ENCODE peak calls at places on chromosome X, in nine cellular contexts. B is upper lobe of right lung, R is A549, E is tibial artery, T is WERI-Rb-1, F is left lung, O is stomach, V is kidney, Q is nephron progenitor cell. H is an unnamed sample.

GRCh38 chrX:39260965-39261364 is 459.7 kb downstream of the MID1IP1 start:
- DNase-seq in F (no peak), R (no peak), O (no peak), B (no peak), T (no peak), E (no peak), Q (no peak), V (no peak), H (no peak)

GRCh38 chrX:114134465-114134864 is 449.4 kb upstream of the HTR2C start:
- DNase-seq in O (no peak), B (no peak), V (no peak), R (no peak), T (no peak), E (no peak), F (no peak), Q (no peak), H (no peak)

GRCh38 chrX:131577433-131577832 is 33.6 kb downstream of the OR13H1 start:
- DNase-seq in V (no peak), B (no peak), O (no peak), T (no peak), R (no peak), Q (no peak), E (no peak), F (no peak), H (no peak)

GRCh38 chrX:45806410-45807121 is 605.9 kb upstream of the DIPK2B start:
- DNase-seq in E (no peak), O (no peak), T (no peak), V (no peak), F (no peak), B (no peak), Q (no peak), R (peak), H (no peak)

GRCh38 chrX:19566359-19567141 is 51.2 kb upstream of the MAP3K15 start:
- DNase-seq in O (no peak), Q (no peak), T (no peak), E (no peak), R (no peak), F (no peak), V (no peak), B (no peak), H (no peak)

GRCh38 chrX:111519215-111519614 is 7.8 kb downstream of the SERTM2 start:
- DNase-seq in Q (peak), F (no peak), E (no peak), B (no peak), R (no peak), O (no peak), V (no peak), T (peak), H (no peak)

GRCh38 chrX:153549231-153549630 is 31.8 kb downstream of the ATP2B3 start:
- DNase-seq in V (no peak), O (no peak), B (no peak), F (no peak), R (no peak), Q (no peak), T (no peak), E (no peak), H (no peak)

GRCh38 chrX:121836000-121836399 is 788.6 kb downstream of the GLUD2 start:
- DNase-seq in F (no peak), Q (no peak), T (no peak), B (no peak), V (no peak), O (no peak), E (no peak), R (no peak), H (no peak)

GRCh38 chrX:10414872-10415703 is 205.3 kb downstream of the MID1 start:
- DNase-seq in O (no peak), F (no peak), T (no peak), V (no peak), R (no peak), B (no peak), Q (no peak), E (no peak), H (no peak)

GRCh38 chrX:135688137-135688536 is 25.3 kb upstream of the CT45A1 start:
- DNase-seq in R (peak), Q (no peak), O (no peak), E (no peak), B (no peak), F (no peak), V (no peak), T (peak), H (no peak)

GRCh38 chrX:16712825-16713155 is 321 bp upstream of the CTPS2 start:
- DNase-seq in O (no peak), F (no peak), Q (no peak), R (no peak), E (no peak), V (no peak), T (no peak), B (no peak), H (no peak)

GRCh38 chrX:46573896-46574336 is 351 bp downstream of the CHST7 start:
- DNase-seq in F (peak), V (peak), O (peak), Q (peak), E (peak), T (peak), R (peak), B (peak), H (no peak)

GRCh38 chrX:72716766-72717165 is 2.7 kb upstream of the PHKA1 start:
- DNase-seq in B (no peak), R (peak), V (no peak), O (no peak), Q (no peak), T (no peak), F (no peak), E (no peak), H (no peak)

GRCh38 chrX:108000751-108001150 is 18.6 kb upstream of the TEX13B start:
- DNase-seq in O (no peak), Q (no peak), B (no peak), F (no peak), T (no peak), V (no peak), E (no peak), R (peak), H (no peak)

GRCh38 chrX:1205681-1206611 is 6.5 kb downstream of the CRLF2 start:
- DNase-seq in F (no peak), R (peak), T (no peak), B (no peak), O (no peak), E (no peak), Q (peak), V (peak), H (no peak)

GRCh38 chrX:46683023-46683422 is 75.9 kb downstream of the SLC9A7 start:
- DNase-seq in E (no peak), B (no peak), F (no peak), V (no peak), R (peak), Q (no peak), T (no peak), O (no peak), H (no peak)

GRCh38 chrX:73758253-73758652 is 195.3 kb downstream of the CHIC1 start:
- DNase-seq in T (no peak), V (no peak), O (no peak), B (no peak), E (no peak), R (no peak), Q (no peak), F (no peak), H (no peak)

GRCh38 chrX:140765043-140765784 is 55.7 kb downstream of the LINC00632 start:
- DNase-seq in F (no peak), O (no peak), V (no peak), Q (peak), T (no peak), B (no peak), E (no peak), R (peak), H (no peak)

GRCh38 chrX:67613366-67613765 is 69.5 kb downstream of the AR start:
- DNase-seq in F (no peak), R (no peak), E (no peak), T (no peak), B (no peak), O (no peak), Q (no peak), V (no peak), H (no peak)

GRCh38 chrX:138945219-138945618 is 233.7 kb upstream of the FGF13 start:
- DNase-seq in V (no peak), E (no peak), Q (no peak), T (no peak), F (no peak), B (no peak), R (no peak), O (no peak), H (no peak)

GRCh38 chrX:23699636-23700194 is 32.4 kb downstream of the PRDX4 start:
- DNase-seq in E (no peak), T (no peak), R (no peak), Q (no peak), V (no peak), F (no peak), B (no peak), O (no peak), H (no peak)

GRCh38 chrX:152895724-152896420 is 2.0 kb upstream of the ZNF185 start:
- DNase-seq in O (peak), F (peak), B (no peak), V (peak), Q (no peak), T (no peak), E (no peak), R (no peak), H (no peak)

GRCh38 chrX:136041254-136041812 is 56.1 kb downstream of the SLC9A6 start:
- DNase-seq in B (no peak), Q (no peak), R (no peak), T (no peak), V (no peak), E (no peak), O (no peak), F (no peak), H (no peak)

GRCh38 chrX:57596109-57596870 is 4.5 kb downstream of the ZXDB start:
- DNase-seq in T (no peak), B (no peak), R (no peak), Q (no peak), E (no peak), O (no peak), V (no peak), F (no peak), H (no peak)

GRCh38 chrX:115564243-115564642 is 3.3 kb downstream of the PLS3 start:
- DNase-seq in Q (no peak), F (no peak), T (no peak), V (no peak), R (no peak), B (no peak), O (no peak), E (no peak), H (no peak)

GRCh38 chrX:22366166-22366702 is 93.5 kb downstream of the CBLL2 start:
- DNase-seq in E (no peak), F (no peak), R (no peak), B (no peak), Q (no peak), V (no peak), O (no peak), T (no peak), H (no peak)

GRCh38 chrX:1419545-1420355 is 27.8 kb upstream of the SLC25A6 start:
- DNase-seq in E (peak), T (no peak), R (no peak), Q (no peak), F (no peak), O (no peak), B (no peak), V (peak), H (no peak)

GRCh38 chrX:116114999-116115398 is 55.5 kb upstream of the AGTR2 start:
- DNase-seq in V (no peak), B (no peak), Q (no peak), F (no peak), R (no peak), T (no peak), E (no peak), O (no peak), H (no peak)

GRCh38 chrX:153487590-153488071 is 7.1 kb upstream of the BGN start:
- DNase-seq in B (no peak), T (no peak), V (peak), R (no peak), E (peak), F (no peak), Q (no peak), O (no peak), H (no peak)

DNA sequence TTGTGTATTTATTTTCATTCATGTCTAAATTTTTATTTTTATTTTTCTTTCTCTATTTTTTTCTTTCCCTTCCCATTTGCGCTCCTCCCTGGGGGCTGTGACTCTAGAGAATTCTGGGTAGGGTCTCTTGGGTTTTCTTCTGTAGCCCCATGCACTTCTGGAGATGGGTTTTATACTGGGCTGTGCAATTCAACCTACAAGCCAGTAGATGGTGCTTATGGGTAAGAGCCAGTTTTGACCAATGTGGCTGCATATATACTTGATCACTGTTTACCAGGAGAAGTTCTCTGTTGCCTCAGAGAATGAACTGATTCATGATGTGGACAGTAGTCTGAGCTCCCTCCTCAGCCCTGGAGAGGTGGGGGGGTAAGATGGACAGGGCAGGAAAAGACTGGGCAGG is 614.6 kb downstream of the PCDH19 start:
- DNase-seq in F (no peak), E (no peak), V (no peak), T (no peak), O (no peak), B (no peak), R (peak), Q (no peak), H (no peak)
- TF ChIP-seq CTCF in F (no peak), E (no peak), V (no peak), T (peak), O (no peak), B (peak), R (no peak), Q (no peak), H (peak)

GRCh38 chrX:12002876-12003275 is 135.4 kb upstream of the FRMPD4 start:
- DNase-seq in R (no peak), Q (no peak), T (no peak), V (no peak), E (no peak), O (no peak), F (no peak), B (no peak), H (no peak)
- TF ChIP-seq CTCF in R (no peak), Q (no peak), T (no peak), V (no peak), E (no peak), O (no peak), F (no peak), B (no peak), H (no peak)

DNA sequence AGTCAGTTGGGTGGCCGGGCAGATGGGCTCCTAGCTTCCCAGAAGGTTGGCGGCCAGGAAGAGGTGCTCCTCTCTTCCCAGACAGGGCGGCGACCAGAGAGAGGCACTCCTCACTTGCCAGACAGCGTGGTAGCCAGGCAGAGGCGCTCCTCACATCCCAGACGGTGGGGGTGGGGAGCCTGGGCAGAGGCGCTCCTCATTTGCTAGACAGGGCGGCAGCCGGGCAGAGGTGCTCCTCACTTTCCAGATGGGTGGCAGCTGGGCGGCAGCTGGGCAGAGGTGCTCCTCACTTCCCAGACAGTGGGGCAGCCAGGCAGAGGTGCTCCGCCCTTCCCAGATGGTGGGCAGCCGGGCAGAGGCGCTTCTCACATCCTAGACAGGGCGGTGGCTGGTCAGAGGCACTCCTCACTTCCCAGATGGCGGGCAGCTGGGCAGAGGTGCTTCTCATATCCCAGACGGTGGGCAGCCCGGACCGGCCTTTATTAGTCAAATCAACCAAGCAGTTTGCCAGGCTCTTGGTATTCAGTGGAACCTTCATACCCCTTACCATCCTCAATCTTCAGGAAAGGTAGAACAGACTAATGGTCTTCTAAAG is 13.5 kb upstream of the NONO start:
- DNase-seq in E (no peak), F (no peak), R (no peak), O (no peak), T (no peak), V (no peak), B (no peak), Q (no peak), H (no peak)
- TF ChIP-seq CTCF in E (no peak), F (no peak), R (no peak), O (no peak), T (no peak), V (no peak), B (no peak), Q (no peak), H (no peak)

DNA sequence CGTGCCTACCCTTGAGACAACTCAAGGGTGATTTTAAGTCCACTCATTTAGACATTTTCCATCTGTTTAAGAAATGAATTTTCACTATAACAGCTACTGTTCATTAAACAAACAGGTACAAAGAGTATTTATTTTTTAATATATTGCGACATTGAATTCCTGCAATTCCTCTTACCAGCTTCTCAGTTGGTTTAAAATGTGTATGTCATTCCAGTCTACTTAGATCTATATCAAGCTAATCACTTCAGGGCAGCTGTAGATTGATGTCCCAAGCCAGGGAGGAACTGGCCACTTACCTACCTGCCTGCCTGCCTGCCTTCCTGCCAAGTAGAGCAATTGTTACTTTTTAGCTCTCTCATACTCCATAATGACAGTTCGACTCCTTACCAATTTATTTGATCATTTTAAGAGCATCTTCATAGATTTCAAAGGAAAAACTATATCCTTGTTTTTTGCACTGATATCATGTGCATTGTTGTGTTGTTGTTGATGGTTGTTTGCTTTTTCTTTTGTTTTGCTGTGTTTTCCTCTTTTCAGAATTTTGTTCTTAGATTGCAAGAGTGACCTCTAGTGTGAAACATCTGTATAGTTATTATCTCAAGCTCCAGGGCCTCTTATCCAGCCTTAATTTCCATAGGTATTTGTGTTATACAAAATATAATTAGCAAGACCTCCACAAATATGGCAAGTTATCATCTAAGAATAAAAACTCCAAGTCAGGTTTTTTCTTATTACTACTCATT is 120.9 kb upstream of the NRK start:
- DNase-seq in E (no peak), R (no peak), T (no peak), B (no peak), O (no peak), V (no peak), Q (no peak), F (no peak), H (no peak)
- TF ChIP-seq CTCF in E (no peak), R (no peak), T (no peak), B (peak), O (no peak), V (no peak), Q (peak), F (peak), H (peak)

GRCh38 chrX:3345281-3346081 is 971 bp downstream of the MXRA5 start:
- DNase-seq in V (peak), T (no peak), O (peak), E (peak), F (peak), B (peak), R (no peak), Q (peak), H (peak)
- TF ChIP-seq CTCF in V (no peak), T (no peak), O (no peak), E (no peak), F (no peak), B (no peak), R (no peak), Q (no peak), H (peak)

DNA sequence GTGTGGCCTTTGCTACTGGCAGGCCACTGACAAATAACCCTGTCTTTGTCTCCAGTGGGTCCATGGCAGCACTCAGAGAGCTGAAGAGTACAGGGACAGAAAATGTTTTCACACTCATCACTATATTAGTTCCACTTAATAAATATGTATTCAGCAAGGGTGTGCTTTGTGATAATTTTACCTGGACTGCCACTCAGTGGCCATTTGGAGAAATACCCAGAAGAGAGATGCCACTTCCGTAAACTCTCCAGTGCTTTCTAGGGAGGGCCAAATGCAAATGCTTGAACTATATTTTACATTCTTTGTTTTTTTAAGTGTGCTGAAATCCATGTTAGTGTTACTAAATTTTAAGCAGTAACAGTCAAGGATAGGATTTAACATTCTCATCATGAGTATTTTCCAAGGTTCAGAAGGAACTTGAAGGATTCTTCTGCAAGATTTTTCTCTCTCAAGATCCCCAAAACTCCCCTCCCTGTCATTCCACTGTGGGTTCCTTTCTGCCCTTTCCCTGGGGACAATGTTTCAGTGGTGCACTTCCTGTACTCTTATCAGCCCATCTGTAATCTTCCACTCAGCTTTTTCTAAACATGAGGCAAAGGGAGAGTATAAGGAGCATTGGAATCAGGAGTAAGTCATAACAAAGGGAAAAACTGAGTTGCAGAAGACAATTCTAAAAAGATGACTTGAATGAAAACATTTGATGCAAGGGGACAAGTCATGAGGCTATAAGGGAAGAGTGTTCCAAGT is 46.0 kb downstream of the TFDP3 start:
- DNase-seq in E (no peak), T (no peak), Q (peak), F (no peak), R (peak), B (no peak), V (no peak), O (no peak), H (no peak)
- TF ChIP-seq CTCF in E (no peak), T (no peak), Q (peak), F (peak), R (peak), B (peak), V (peak), O (peak), H (peak)

GRCh38 chrX:49184294-49185061 is 1.7 kb downstream of the PRICKLE3 start:
- DNase-seq in Q (peak), O (peak), V (peak), E (peak), R (peak), B (peak), F (peak), T (no peak), H (peak)
- TF ChIP-seq CTCF in Q (no peak), O (no peak), V (no peak), E (no peak), R (no peak), B (no peak), F (no peak), T (no peak), H (no peak)

DNA sequence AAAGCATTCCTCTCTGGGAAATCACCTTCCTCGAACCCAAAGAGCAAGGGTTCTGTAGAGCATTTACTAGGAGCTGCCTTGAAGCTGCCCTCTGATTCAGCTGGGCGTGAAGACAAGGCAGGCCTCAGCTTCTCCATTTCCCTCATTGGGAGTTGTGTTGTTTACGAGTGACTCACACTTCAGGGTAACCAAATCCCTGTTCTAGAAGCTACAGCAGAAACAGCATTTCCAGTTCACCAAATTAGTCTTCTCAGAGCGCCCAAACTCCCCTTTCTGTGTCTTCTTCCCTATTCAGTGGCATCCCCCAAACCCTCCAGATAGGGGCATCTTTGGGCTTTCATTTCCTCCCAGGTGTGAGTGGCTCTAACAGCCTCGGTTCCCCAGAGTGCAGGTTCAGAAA is 858 bp upstream of the XPNPEP2 start:
- DNase-seq in F (no peak), T (no peak), O (no peak), R (no peak), Q (no peak), V (no peak), B (no peak), E (no peak), H (no peak)
- TF ChIP-seq CTCF in F (no peak), T (no peak), O (no peak), R (no peak), Q (no peak), V (no peak), B (no peak), E (no peak), H (no peak)

H was measured in type B pancreatic cell.